ENCODE peak calls at places on chromosomes 7 and 10, in nine cellular contexts. Z is AG20443, K is HCT116, D is adrenal gland, H is DMS153, E is Caco-2, S is 8988T, F is ascending aorta, L is neuronal stem cell. V is an unnamed sample.

GRCh38 chr7:131431289-131431688 is 103.6 kb downstream of the MKLN1 start:
- DNase-seq in Z (peak; percentile 43), K (no peak), D (peak; percentile 69), H (peak; percentile 94), E (no peak), S (no peak), F (no peak), L (no peak), V (no peak)

GRCh38 chr7:101905203-101905865 is 87.9 kb downstream of the CUX1 start:
- DNase-seq in Z (no peak), K (no peak), D (no peak), H (no peak), E (no peak), S (no peak), F (no peak), L (no peak), V (no peak)

GRCh38 chr10:124081547-124082140 is 11.8 kb downstream of the CHST15 start:
- DNase-seq in Z (no peak), K (no peak), D (no peak), H (no peak), E (no peak), S (no peak), F (no peak), L (no peak), V (no peak)

GRCh38 chr10:7054915-7055314 is 355.9 kb downstream of the SFMBT2 start:
- DNase-seq in Z (no peak), K (peak; percentile 10), D (no peak), H (no peak), E (no peak), S (no peak), F (no peak), L (no peak), V (no peak)

GRCh38 chr7:50660040-50660829 is 95.0 kb upstream of the DDC start:
- DNase-seq in Z (no peak), K (no peak), D (peak; percentile 55), H (no peak), E (no peak), S (no peak), F (no peak), L (no peak), V (no peak)

GRCh38 chr10:113053881-113054280 is 103.8 kb downstream of the TCF7L2 start:
- DNase-seq in Z (no peak), K (no peak), D (no peak), H (peak; percentile 5), E (no peak), S (peak; percentile 34), F (no peak), L (no peak), V (no peak)

GRCh38 chr7:149449897-149450296 is 11.0 kb downstream of the ZNF777 start:
- DNase-seq in Z (no peak), K (no peak), D (no peak), H (no peak), E (no peak), S (no peak), F (no peak), L (no peak), V (no peak)

GRCh38 chr7:54788664-54789063 is 29.7 kb upstream of the SEC61G start:
- DNase-seq in Z (peak; percentile 83), K (peak; percentile 95), D (peak; percentile 68), H (peak; percentile 75), E (peak; percentile 67), S (peak; percentile 49), F (no peak), L (peak; percentile 48), V (no peak)

GRCh38 chr7:28678421-28678965 is 266.2 kb downstream of the CREB5 start:
- DNase-seq in Z (no peak), K (no peak), D (no peak), H (no peak), E (no peak), S (no peak), F (no peak), L (no peak), V (no peak)

V was measured in GOT3.